ENCODE peak calls at places on chromosomes 4 and X, in seven cellular contexts. R is Peyer's patch, U is adrenal gland, B is ovary, P is stomach, G is IMR-90, Q is HepG2. Z is an unnamed sample. For H3K36me3, the result is how much of the 10 kb centered on the place peaks cover.

GRCh38 chr4:126604273-126604867 is 1028.4 kb upstream of the INTU start:
- DNase-seq in R (no peak), U (no peak), B (no peak), P (no peak), G (peak), Q (peak), Z (no peak)

GRCh38 chrX:27910412-27910811 is 70.8 kb downstream of the DCAF8L1 start:
- DNase-seq in R (no peak), U (no peak), B (no peak), P (no peak), G (no peak), Q (no peak), Z (no peak)

GRCh38 chr4:186832906-186833305 is 109.2 kb upstream of the FAT1 start:
- DNase-seq in R (no peak), U (no peak), B (no peak), P (no peak), G (no peak), Q (no peak), Z (no peak)

GRCh38 chr4:17578482-17578891 is 1.5 kb downstream of the LAP3 start:
- DNase-seq in R (no peak), U (no peak), B (no peak), P (no peak), G (peak), Q (no peak), Z (no peak)

GRCh38 chr4:186844059-186844681 is 120.5 kb upstream of the FAT1 start:
- DNase-seq in R (peak), U (no peak), B (no peak), P (no peak), G (peak), Q (no peak), Z (peak)

GRCh38 chr4:163611172-163611571 is 116.7 kb downstream of the TMA16 start:
- DNase-seq in R (no peak), U (no peak), B (no peak), P (no peak), G (no peak), Q (no peak), Z (no peak)

GRCh38 chrX:70762285-70762684 is 146.2 kb downstream of the TEX11 start:
- DNase-seq in R (no peak), U (no peak), B (no peak), P (no peak), G (no peak), Q (no peak), Z (no peak)

GRCh38 chrX:32448320-32448719 is 763.0 kb downstream of the DMD start:
- DNase-seq in R (no peak), U (no peak), B (no peak), P (no peak), G (no peak), Q (peak), Z (no peak)

GRCh38 chr4:87589531-87589930 is 18.8 kb upstream of the DSPP start:
- DNase-seq in R (no peak), U (peak), B (no peak), P (no peak), G (peak), Q (no peak), Z (no peak)

GRCh38 chrX:136674270-136674986 is 26.5 kb downstream of the CD40LG start:
- DNase-seq in R (no peak), U (no peak), B (no peak), P (no peak), G (no peak), Q (no peak), Z (no peak)

GRCh38 chr4:24924309-24924781 is 11.5 kb upstream of the CCDC149 start:
- DNase-seq in R (no peak), U (no peak), B (no peak), P (no peak), G (peak), Q (no peak), Z (no peak)

GRCh38 chrX:11100281-11101035 is 10.7 kb upstream of the HCCS start:
- DNase-seq in R (peak), U (no peak), B (no peak), P (peak), G (peak), Q (peak), Z (peak)

GRCh38 chrX:14902536-14902935 is 29.3 kb downstream of the MOSPD2 start:
- DNase-seq in R (no peak), U (no peak), B (no peak), P (no peak), G (no peak), Q (no peak), Z (no peak)

GRCh38 chrX:103716967-103717366 is 6.3 kb downstream of the TMEM31 start:
- DNase-seq in R (peak), U (no peak), B (no peak), P (no peak), G (peak), Q (no peak), Z (no peak)

GRCh38 chrX:115958687-115959359 is 211.7 kb upstream of the AGTR2 start:
- DNase-seq in R (no peak), U (no peak), B (no peak), P (no peak), G (no peak), Q (no peak), Z (no peak)

GRCh38 chr4:81807927-81808672 is 336.4 kb upstream of the RASGEF1B start:
- DNase-seq in R (no peak), U (no peak), B (no peak), P (peak), G (no peak), Q (no peak), Z (no peak)

GRCh38 chrX:68675466-68675865 is 28.0 kb downstream of the STARD8 start:
- DNase-seq in R (no peak), U (no peak), B (no peak), P (no peak), G (no peak), Q (no peak), Z (no peak)

GRCh38 chr4:3706565-3707422 is 59.4 kb upstream of the ADRA2C start:
- DNase-seq in R (no peak), U (no peak), B (peak), P (no peak), G (no peak), Q (no peak), Z (no peak)

GRCh38 chrX:124328765-124329164 is 3.7 kb upstream of the TEX13D start:
- DNase-seq in R (no peak), U (no peak), B (no peak), P (no peak), G (no peak), Q (no peak), Z (no peak)

GRCh38 chrX:49262603-49263002 is 1.9 kb downstream of the FOXP3 start:
- DNase-seq in R (no peak), U (no peak), B (no peak), P (no peak), G (no peak), Q (no peak), Z (no peak)

GRCh38 chrX:107716045-107716684 is 59.4 kb downstream of the TSC22D3 start:
- DNase-seq in R (peak), U (no peak), B (peak), P (no peak), G (peak), Q (no peak), Z (no peak)

GRCh38 chrX:108439961-108440696 is 491 bp downstream of the COL4A5 start:
- DNase-seq in R (no peak), U (peak), B (peak), P (no peak), G (peak), Q (no peak), Z (no peak)

GRCh38 chr4:151912626-151913025 is 151.8 kb upstream of the GATB start:
- DNase-seq in R (no peak), U (no peak), B (no peak), P (no peak), G (no peak), Q (no peak), Z (no peak)
- H3K36me3 ChIP-seq in R (under half), U (under half), B (under half), P (under half), G (under half), Q (under half), Z (under half)

GRCh38 chrX:47556045-47556623 is 4.9 kb upstream of the ARAF start:
- DNase-seq in R (peak), U (peak), B (peak), P (peak), G (peak), Q (no peak), Z (peak)
- TF ChIP-seq POLR2A in R (peak), U (peak), B (peak), P (no peak), G (no peak), Q (no peak), Z (peak)

DNA sequence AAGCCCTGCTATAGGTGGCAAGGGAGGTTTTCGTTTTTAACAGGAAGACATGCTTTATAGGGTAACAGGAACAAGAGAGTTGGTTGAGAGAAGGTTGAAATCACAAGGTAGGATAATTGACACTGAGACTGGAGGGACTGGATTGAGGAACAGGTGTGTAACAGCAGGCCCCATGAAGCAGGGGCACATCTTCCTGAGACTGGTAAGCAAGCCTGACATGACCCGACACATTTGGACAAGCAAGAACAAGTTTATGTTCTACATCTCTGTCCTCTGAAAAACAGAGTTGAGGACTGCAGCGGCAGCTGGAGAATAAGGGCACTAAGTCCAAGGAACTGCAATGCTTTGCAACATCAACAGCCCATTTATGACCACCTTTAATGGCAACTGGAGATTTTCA is 5.2 kb downstream of the RPS4X start:
- DNase-seq in R (no peak), U (no peak), B (no peak), P (no peak), G (no peak), Q (no peak), Z (no peak)
- H3K36me3 ChIP-seq in R (under half), U (half or more), B (under half), P (half or more), G (half or more), Q (under half), Z (half or more)

GRCh38 chrX:100643943-100644587 is at the start of gene SRPX2:
- DNase-seq in R (peak), U (peak), B (no peak), P (no peak), G (peak), Q (no peak), Z (peak)
- TF ChIP-seq POLR2A in R (no peak), U (peak), B (no peak), P (no peak), G (peak), Q (no peak), Z (no peak)

GRCh38 chr4:77163636-77164035 is 6.6 kb downstream of the CCNG2 start:
- DNase-seq in R (no peak), U (no peak), B (no peak), P (no peak), G (no peak), Q (no peak), Z (no peak)
- H3K36me3 ChIP-seq in R (under half), U (half or more), B (under half), P (half or more), G (under half), Q (under half), Z (under half)

GRCh38 chr4:80266267-80266901 is at the start of gene FGF5:
- DNase-seq in R (no peak), U (no peak), B (peak), P (no peak), G (peak), Q (no peak), Z (peak)
- TF ChIP-seq POLR2A in R (no peak), U (no peak), B (no peak), P (no peak), G (peak), Q (no peak), Z (peak)

DNA sequence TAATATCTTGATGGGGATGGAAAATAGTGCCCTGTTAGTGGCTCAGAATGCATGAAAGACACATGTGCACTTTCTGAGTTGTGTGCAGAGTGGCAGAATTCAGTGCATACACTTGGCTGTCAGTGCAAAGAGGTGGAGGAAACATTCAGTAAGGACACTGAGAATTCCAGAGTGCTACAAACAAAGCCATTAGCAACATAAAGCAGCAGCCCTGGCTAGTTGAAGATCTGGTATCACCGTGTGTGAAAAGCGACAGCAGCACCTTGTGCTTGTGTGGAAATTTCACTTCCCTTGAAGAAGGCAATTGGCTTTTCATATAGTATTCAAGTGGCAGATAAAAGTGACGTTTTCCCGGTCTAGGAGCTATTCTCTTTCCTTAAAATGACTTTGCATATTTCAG is 810.4 kb downstream of the TRIML1 start:
- DNase-seq in R (no peak), U (no peak), B (no peak), P (no peak), G (no peak), Q (no peak), Z (no peak)
- H3K36me3 ChIP-seq in R (under half), U (under half), B (under half), P (under half), G (under half), Q (under half), Z (under half)

GRCh38 chr4:40514409-40515025 is 115.1 kb downstream of the RBM47 start:
- DNase-seq in R (peak), U (no peak), B (no peak), P (peak), G (no peak), Q (peak), Z (no peak)
- TF ChIP-seq POLR2A in R (peak), U (no peak), B (no peak), P (no peak), G (no peak), Q (no peak), Z (no peak)